ENCODE peak calls at places on chromosomes 4 and X, in ten cellular contexts. F is neural progenitor cell, H is Peyer's patch, C is heart left ventricle, L is DND-41, Q is kidney, O is breast epithelium, G is mesenchymal stem cell, E is brain microvascular endothelial cell, X is lower lobe of right lung. D is an unnamed sample.

GRCh38 chrX:48025561-48025960 is 18.8 kb downstream of the SPACA5 start:
- DNase-seq in G (peak; percentile 67), C (peak; percentile 41), L (peak; percentile 48), F (peak; percentile 71), Q (no peak), X (no peak), E (peak; percentile 54), H (no peak), O (no peak), D (peak; percentile 43)

GRCh38 chr4:141684785-141685184 is 48.4 kb downstream of the IL15 start:
- DNase-seq in Q (no peak), L (no peak), F (no peak), H (no peak), E (no peak), G (no peak), C (no peak), O (no peak), X (no peak), D (no peak)

GRCh38 chrX:13250831-13251612 is 68.8 kb downstream of the ATXN3L start:
- DNase-seq in E (peak; percentile 82), C (peak; percentile 33), X (no peak), G (peak; percentile 93), L (no peak), H (no peak), Q (no peak), O (no peak), F (no peak), D (no peak)

GRCh38 chr4:123216946-123217345 is 179.6 kb upstream of the SPRY1 start:
- DNase-seq in C (no peak), H (no peak), F (no peak), O (no peak), E (no peak), Q (no peak), L (no peak), G (no peak), X (no peak), D (no peak)

GRCh38 chr4:48340276-48340904 is 939 bp upstream of the SLAIN2 start:
- DNase-seq in G (peak; percentile 92), X (peak; percentile 50), Q (no peak), C (no peak), L (no peak), O (no peak), H (no peak), E (peak; percentile 59), F (peak; percentile 67), D (no peak)

GRCh38 chr4:95547708-95548471 is 883 bp downstream of the UNC5C start:
- DNase-seq in C (peak; percentile 43), G (peak; percentile 80), X (peak; percentile 56), E (peak; percentile 9), H (peak; percentile 51), F (peak; percentile 58), O (no peak), L (no peak), Q (peak; percentile 71), D (no peak)

GRCh38 chrX:16870861-16871584 is 861 bp upstream of the RBBP7 start:
- DNase-seq in F (peak; percentile 85), E (no peak), L (peak; percentile 9), O (no peak), H (no peak), X (peak; percentile 56), Q (peak; percentile 88), C (peak; percentile 27), G (peak; percentile 20), D (peak; percentile 56)

GRCh38 chr4:137722910-137723309 is 190.6 kb upstream of the PCDH18 start:
- DNase-seq in E (no peak), X (no peak), O (no peak), C (no peak), F (no peak), H (no peak), G (no peak), L (no peak), Q (no peak), D (no peak)

GRCh38 chr4:81754169-81754568 is 282.5 kb upstream of the RASGEF1B start:
- DNase-seq in E (no peak), Q (no peak), O (no peak), G (no peak), L (no peak), C (no peak), H (no peak), X (no peak), F (no peak), D (no peak)
- H3K36me3 ChIP-seq in E (no peaks in the 10 kb centered on the region), Q (no peaks in the 10 kb centered on the region), O (no peaks in the 10 kb centered on the region), G (no peaks in the 10 kb centered on the region), L (no peaks in the 10 kb centered on the region), C (no peaks in the 10 kb centered on the region), H (no peaks in the 10 kb centered on the region), X (no peaks in the 10 kb centered on the region), F (no peaks in the 10 kb centered on the region), D (no peaks in the 10 kb centered on the region)

GRCh38 chr4:82352825-82353370 is 20.9 kb downstream of the HNRNPD start:
- DNase-seq in F (no peak), E (no peak), O (no peak), C (no peak), X (no peak), L (no peak), H (no peak), Q (no peak), G (peak; percentile 33), D (no peak)

GRCh38 chr4:82354788-82355187 is 19.0 kb downstream of the HNRNPD start:
- DNase-seq in Q (no peak), E (no peak), H (no peak), O (no peak), L (no peak), C (no peak), F (no peak), X (no peak), G (no peak), D (no peak)

GRCh38 chr4:82357640-82358039 is 16.2 kb downstream of the HNRNPD start:
- DNase-seq in F (no peak), C (no peak), X (no peak), O (no peak), G (no peak), E (no peak), H (no peak), L (no peak), Q (no peak), D (no peak)

DNA sequence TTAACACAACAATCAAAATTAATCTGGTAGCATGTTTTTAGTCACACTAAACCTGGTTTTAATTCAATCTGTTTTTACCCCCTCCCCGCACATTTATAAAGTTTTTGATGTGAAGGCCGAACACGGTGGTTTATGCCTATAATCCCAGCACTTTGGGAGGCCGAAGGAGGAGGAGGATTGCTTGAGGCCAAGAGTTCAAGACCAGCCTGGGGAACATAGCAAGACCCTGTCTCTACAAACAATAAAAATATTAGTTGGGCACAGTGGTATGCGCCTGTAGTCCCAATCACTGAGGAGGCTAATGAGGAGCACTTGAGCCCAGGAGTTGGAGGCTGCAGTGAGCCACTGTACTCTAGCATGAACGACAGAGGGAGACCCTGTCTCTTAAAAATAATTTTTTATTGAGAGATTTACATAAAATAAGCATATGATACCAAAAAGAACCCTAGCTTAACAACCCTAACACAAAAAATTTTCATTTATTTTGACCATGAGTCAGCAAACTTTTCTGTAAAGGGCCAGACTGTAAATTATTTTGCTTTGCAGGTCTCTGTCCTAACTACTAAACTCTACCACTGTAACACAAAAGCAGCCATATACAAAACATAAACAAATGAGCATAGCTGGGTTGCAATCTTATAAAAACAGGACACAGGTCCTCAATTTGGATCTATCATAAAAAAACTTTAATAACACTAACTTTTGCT is 21.5 kb downstream of the HNRNPD start:
- DNase-seq in F (no peak), L (no peak), C (no peak), X (no peak), H (no peak), E (no peak), Q (no peak), G (no peak), O (no peak), D (no peak)
- H3K36me3 ChIP-seq in F (peaks cover 60% of the 10 kb centered on the region), L (peaks cover 93% of the 10 kb centered on the region), C (peaks cover 91% of the 10 kb centered on the region), X (peaks cover 94% of the 10 kb centered on the region), H (peaks cover 67% of the 10 kb centered on the region), E (peaks cover 41% of the 10 kb centered on the region), Q (peaks cover 23% of the 10 kb centered on the region), G (peaks cover 23% of the 10 kb centered on the region), O (no peaks in the 10 kb centered on the region), D (peaks cover 24% of the 10 kb centered on the region)

GRCh38 chr4:4558881-4559280 is 17.0 kb upstream of the STX18 start:
- DNase-seq in L (no peak), Q (no peak), O (no peak), F (no peak), G (no peak), X (no peak), H (no peak), E (no peak), C (no peak), D (no peak)

GRCh38 chr4:4560136-4560535 is 18.3 kb upstream of the STX18 start:
- DNase-seq in L (no peak), F (no peak), Q (no peak), X (no peak), H (no peak), O (no peak), E (no peak), C (no peak), G (no peak), D (no peak)

GRCh38 chr4:4554234-4554633 is 12.4 kb upstream of the STX18 start:
- DNase-seq in Q (no peak), H (no peak), C (no peak), L (no peak), G (no peak), E (no peak), O (no peak), F (no peak), X (no peak), D (no peak)

GRCh38 chr4:4559596-4559995 is 17.7 kb upstream of the STX18 start:
- DNase-seq in E (peak; percentile 40), G (no peak), X (no peak), C (no peak), Q (no peak), H (no peak), L (no peak), F (no peak), O (no peak), D (no peak)

GRCh38 chr4:4555916-4556315 is 14.1 kb upstream of the STX18 start:
- DNase-seq in F (no peak), H (no peak), C (no peak), E (peak; percentile 85), L (no peak), X (no peak), Q (no peak), O (no peak), G (peak; percentile 59), D (no peak)
- H3K36me3 ChIP-seq in F (no peaks in the 10 kb centered on the region), H (no peaks in the 10 kb centered on the region), C (no peaks in the 10 kb centered on the region), E (no peaks in the 10 kb centered on the region), L (no peaks in the 10 kb centered on the region), X (no peaks in the 10 kb centered on the region), Q (peaks cover 2% of the 10 kb centered on the region), O (no peaks in the 10 kb centered on the region), G (peaks cover 3% of the 10 kb centered on the region), D (peaks cover 7% of the 10 kb centered on the region)

GRCh38 chr4:4664234-4664633 is 122.4 kb upstream of the STX18 start:
- DNase-seq in L (no peak), Q (no peak), F (no peak), O (no peak), E (no peak), H (no peak), X (no peak), G (no peak), C (no peak), D (no peak)

GRCh38 chr4:4666693-4667642 is 125.1 kb upstream of the STX18 start:
- DNase-seq in E (no peak), X (no peak), H (no peak), Q (no peak), C (no peak), O (no peak), F (peak; percentile 67), L (no peak), G (peak; percentile 42), D (no peak)

GRCh38 chr4:4668355-4669210 is 126.7 kb upstream of the STX18 start:
- DNase-seq in X (no peak), F (no peak), L (no peak), H (no peak), Q (no peak), E (no peak), G (peak; percentile 32), O (no peak), C (no peak), D (no peak)

GRCh38 chr4:4667643-4668081 is 125.8 kb upstream of the STX18 start:
- DNase-seq in G (no peak), C (no peak), X (no peak), H (no peak), E (no peak), O (no peak), Q (no peak), L (no peak), F (peak; percentile 47), D (no peak)

DNA sequence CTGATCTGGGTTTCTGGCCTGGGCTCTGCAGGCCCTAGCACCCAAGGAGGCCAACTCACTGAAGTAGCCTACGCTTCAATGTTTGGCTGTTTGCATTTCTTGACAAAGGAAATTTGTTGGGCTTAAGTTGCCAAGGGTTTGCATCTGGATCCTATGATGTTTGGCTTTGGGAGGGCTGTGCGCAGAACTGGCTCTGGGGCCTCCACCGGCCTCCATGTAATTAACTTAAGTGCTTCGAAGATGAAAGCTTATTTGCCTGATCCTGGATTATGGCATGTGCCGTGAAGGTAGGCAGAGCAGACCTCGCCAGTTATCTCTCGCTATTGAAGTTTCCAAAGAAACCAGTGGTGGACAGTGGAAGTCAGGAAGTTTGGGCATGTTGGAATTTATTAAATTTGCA is 124.3 kb upstream of the STX18 start:
- DNase-seq in E (no peak), Q (no peak), L (no peak), C (no peak), F (no peak), G (no peak), X (no peak), H (no peak), O (no peak), D (no peak)
- H3K36me3 ChIP-seq in E (no peaks in the 10 kb centered on the region), Q (no peaks in the 10 kb centered on the region), L (no peaks in the 10 kb centered on the region), C (no peaks in the 10 kb centered on the region), F (no peaks in the 10 kb centered on the region), G (no peaks in the 10 kb centered on the region), X (no peaks in the 10 kb centered on the region), H (no peaks in the 10 kb centered on the region), O (no peaks in the 10 kb centered on the region), D (no peaks in the 10 kb centered on the region)